ENCODE peak calls at places on chromosomes 1 and 21, in seven cellular contexts. Z is activated CD4-positive, CD25-positive, alpha-beta regulatory T cell; Y is HT-29; B is left ventricle myocardium inferior; J is posterior cingulate gyrus; L is left kidney; H is fibroblast of pulmonary artery. O is an unnamed sample.

GRCh38 chr1:64540265-64540791 is 70.4 kb downstream of the CACHD1 start:
- DNase-seq in Z (no peak), Y (no peak), B (no peak), J (no peak), L (peak), H (peak), O (no peak)

GRCh38 chr1:206890125-206890637 is 7.1 kb upstream of the IL24 start:
- DNase-seq in Z (no peak), Y (no peak), B (no peak), J (no peak), L (no peak), H (peak), O (no peak)

GRCh38 chr1:228930479-228930957 is 195.2 kb downstream of the RHOU start:
- DNase-seq in Z (no peak), Y (peak), B (no peak), J (no peak), L (peak), H (peak), O (no peak)

GRCh38 chr1:203338335-203339036 is 12.4 kb downstream of the FMOD start:
- DNase-seq in Z (peak), Y (peak), B (no peak), J (peak), L (peak), H (peak), O (no peak)

GRCh38 chr1:1605724-1606123 is 5.8 kb upstream of the FNDC10 start:
- DNase-seq in Z (no peak), Y (no peak), B (no peak), J (no peak), L (no peak), H (no peak), O (no peak)

GRCh38 chr1:20786310-20787099 is 602 bp downstream of the HP1BP3 start:
- DNase-seq in Z (peak), Y (peak), B (peak), J (peak), L (peak), H (peak), O (peak)

GRCh38 chr1:41907446-41907845 is 11.3 kb downstream of the HIVEP3 start:
- DNase-seq in Z (no peak), Y (no peak), B (no peak), J (no peak), L (no peak), H (no peak), O (no peak)

GRCh38 chr21:46092026-46092764 is 5.7 kb upstream of the COL6A2 start:
- DNase-seq in Z (no peak), Y (no peak), B (peak), J (no peak), L (no peak), H (peak), O (no peak)

GRCh38 chr1:40133122-40133665 is 28.0 kb upstream of the RLF start:
- DNase-seq in Z (no peak), Y (no peak), B (no peak), J (no peak), L (peak), H (no peak), O (no peak)

GRCh38 chr21:45882641-45883040 is 98.9 kb upstream of the COL6A1 start:
- DNase-seq in Z (no peak), Y (no peak), B (no peak), J (no peak), L (no peak), H (no peak), O (peak)

GRCh38 chr1:37616330-37616729 is 18.4 kb downstream of the RSPO1 start:
- DNase-seq in Z (no peak), Y (no peak), B (no peak), J (no peak), L (no peak), H (no peak), O (no peak)

GRCh38 chr1:213997031-213997771 is 9.4 kb downstream of the PROX1 start:
- DNase-seq in Z (no peak), Y (no peak), B (no peak), J (no peak), L (no peak), H (no peak), O (no peak)

GRCh38 chr21:16075594-16076282 is 346.0 kb downstream of the USP25 start:
- DNase-seq in Z (no peak), Y (no peak), B (no peak), J (no peak), L (no peak), H (no peak), O (no peak)

GRCh38 chr1:192861860-192862259 is 53.0 kb downstream of the RGS2 start:
- DNase-seq in Z (no peak), Y (no peak), B (no peak), J (no peak), L (no peak), H (no peak), O (no peak)

GRCh38 chr1:109307363-109308021 is 681 bp upstream of the MYBPHL start:
- DNase-seq in Z (no peak), Y (no peak), B (peak), J (peak), L (no peak), H (no peak), O (no peak)

GRCh38 chr1:29649375-29650040 is 413.2 kb downstream of the PTPRU start:
- DNase-seq in Z (no peak), Y (no peak), B (no peak), J (no peak), L (no peak), H (no peak), O (no peak)

GRCh38 chr1:186059311-186059710 is 315.7 kb downstream of the TPR start:
- DNase-seq in Z (no peak), Y (no peak), B (no peak), J (no peak), L (peak), H (peak), O (no peak)

GRCh38 chr1:89550995-89551394 is 26.4 kb downstream of the LRRC8B start:
- DNase-seq in Z (no peak), Y (no peak), B (no peak), J (no peak), L (no peak), H (no peak), O (no peak)

GRCh38 chr1:54296666-54297065 is 96.7 kb downstream of the MRPL37 start:
- DNase-seq in Z (no peak), Y (no peak), B (no peak), J (no peak), L (no peak), H (no peak), O (no peak)

GRCh38 chr1:158002022-158002629 is 8.7 kb downstream of the KIRREL1 start:
- DNase-seq in Z (no peak), Y (no peak), B (no peak), J (no peak), L (peak), H (peak), O (no peak)

GRCh38 chr1:15282038-15282437 is 35.0 kb downstream of the FHAD1 start:
- DNase-seq in Z (no peak), Y (no peak), B (no peak), J (no peak), L (no peak), H (no peak), O (no peak)

GRCh38 chr1:29388884-29389283 is 152.6 kb downstream of the PTPRU start:
- DNase-seq in Z (no peak), Y (no peak), B (no peak), J (no peak), L (no peak), H (no peak), O (no peak)

GRCh38 chr1:36199934-36200741 is 24.1 kb upstream of the THRAP3 start:
- DNase-seq in Z (no peak), Y (peak), B (peak), J (no peak), L (no peak), H (peak), O (no peak)

GRCh38 chr1:33312413-33312749 is 8.5 kb downstream of the A3GALT2 start:
- DNase-seq in Z (no peak), Y (no peak), B (no peak), J (no peak), L (no peak), H (no peak), O (no peak)

GRCh38 chr1:54397090-54397591 is 9.1 kb downstream of the SSBP3 start:
- DNase-seq in Z (no peak), Y (no peak), B (peak), J (no peak), L (peak), H (no peak), O (peak)

GRCh38 chr1:109827466-109827865 is 63.7 kb upstream of the EPS8L3 start:
- DNase-seq in Z (no peak), Y (no peak), B (no peak), J (no peak), L (no peak), H (no peak), O (no peak)

GRCh38 chr1:30675761-30676160 is 47.6 kb downstream of the MATN1 start:
- DNase-seq in Z (no peak), Y (no peak), B (no peak), J (no peak), L (no peak), H (peak), O (no peak)

O was measured in right lobe of liver.